ENCODE peak calls at places on chromosomes 5 and 9, in eight cellular contexts. R, C, N, M, J, E, F and A are unnamed samples.

GRCh38 chr5:151600069-151600665 is 9.0 kb upstream of the FAT2 start:
- DNase-seq in R (peak), C (no peak), N (no peak), M (no peak), J (no peak), E (no peak), F (no peak), A (no peak)

GRCh38 chr5:77010281-77010680 is 19.9 kb upstream of the AGGF1 start:
- DNase-seq in R (no peak), C (no peak), N (no peak), M (no peak), J (no peak), E (no peak), F (no peak), A (no peak)

GRCh38 chr9:79694208-79694607 is 122.4 kb downstream of the TLE4 start:
- DNase-seq in R (no peak), C (no peak), N (no peak), M (no peak), J (no peak), E (no peak), F (no peak), A (no peak)

GRCh38 chr9:121886759-121887485 is 206.2 kb downstream of the TTLL11 start:
- DNase-seq in R (no peak), C (no peak), N (no peak), M (peak), J (no peak), E (no peak), F (no peak), A (no peak)

GRCh38 chr5:140608730-140609520 is 24.1 kb downstream of the CD14 start:
- DNase-seq in R (peak), C (no peak), N (no peak), M (no peak), J (peak), E (no peak), F (no peak), A (no peak)

GRCh38 chr9:15401266-15401665 is 21.4 kb upstream of the SNAPC3 start:
- DNase-seq in R (no peak), C (no peak), N (no peak), M (no peak), J (no peak), E (no peak), F (no peak), A (no peak)

GRCh38 chr5:25850581-25850980 is 1187.8 kb downstream of the CDH9 start:
- DNase-seq in R (no peak), C (no peak), N (no peak), M (no peak), J (no peak), E (no peak), F (no peak), A (no peak)

GRCh38 chr9:928363-929042 is 48.0 kb upstream of the DMRT3 start:
- DNase-seq in R (no peak), C (no peak), N (no peak), M (no peak), J (no peak), E (no peak), F (peak), A (no peak)

GRCh38 chr9:12722131-12722530 is 28.9 kb downstream of the TYRP1 start:
- DNase-seq in R (peak), C (no peak), N (no peak), M (peak), J (no peak), E (no peak), F (no peak), A (no peak)

GRCh38 chr5:170297589-170298462 is at the start of gene LCP2:
- DNase-seq in R (no peak), C (peak), N (no peak), M (no peak), J (peak), E (no peak), F (peak), A (no peak)

GRCh38 chr5:77267496-77267895 is 57.0 kb downstream of the PDE8B start:
- DNase-seq in R (no peak), C (no peak), N (no peak), M (no peak), J (no peak), E (no peak), F (no peak), A (no peak)

GRCh38 chr5:82092-82491 is 9.9 kb upstream of the PLEKHG4B start:
- DNase-seq in R (peak), C (no peak), N (no peak), M (peak), J (no peak), E (no peak), F (no peak), A (no peak)

GRCh38 chr9:122138560-122139268 is 20.9 kb downstream of the NDUFA8 start:
- DNase-seq in R (no peak), C (no peak), N (no peak), M (no peak), J (no peak), E (no peak), F (no peak), A (no peak)

GRCh38 chr9:87122947-87123685 is 175.8 kb upstream of the GAS1 start:
- DNase-seq in R (peak), C (no peak), N (no peak), M (peak), J (no peak), E (no peak), F (no peak), A (no peak)

GRCh38 chr9:107312651-107313050 is 29.6 kb downstream of the RAD23B start:
- DNase-seq in R (peak), C (no peak), N (no peak), M (peak), J (no peak), E (no peak), F (no peak), A (no peak)

GRCh38 chr5:43227655-43228054 is 35.6 kb downstream of the NIM1K start:
- DNase-seq in R (peak), C (no peak), N (no peak), M (peak), J (no peak), E (no peak), F (no peak), A (no peak)

GRCh38 chr5:149733129-149733900 is 3.2 kb downstream of the PPARGC1B start:
- DNase-seq in R (no peak), C (no peak), N (no peak), M (no peak), J (peak), E (no peak), F (no peak), A (no peak)

GRCh38 chr9:135990468-135991429 is 29.6 kb upstream of the UBAC1 start:
- DNase-seq in R (peak), C (peak), N (no peak), M (peak), J (no peak), E (no peak), F (peak), A (peak)

GRCh38 chr9:102124465-102124864 is 386.0 kb upstream of the GRIN3A start:
- DNase-seq in R (no peak), C (no peak), N (no peak), M (no peak), J (no peak), E (no peak), F (no peak), A (no peak)

GRCh38 chr9:122225323-122226141 is 3.2 kb downstream of the LHX6 start:
- DNase-seq in R (no peak), C (no peak), N (no peak), M (no peak), J (no peak), E (no peak), F (no peak), A (no peak)

GRCh38 chr5:142845954-142846398 is 75.8 kb downstream of the ARHGAP26 start:
- DNase-seq in R (no peak), C (no peak), N (no peak), M (no peak), J (no peak), E (no peak), F (peak), A (no peak)

GRCh38 chr9:97703437-97704326 is 6.5 kb upstream of the XPA start:
- DNase-seq in R (peak), C (no peak), N (no peak), M (peak), J (peak), E (no peak), F (peak), A (no peak)

GRCh38 chr5:130164966-130165365 is 260.7 kb downstream of the CHSY3 start:
- DNase-seq in R (no peak), C (no peak), N (no peak), M (peak), J (no peak), E (no peak), F (no peak), A (no peak)

GRCh38 chr5:129228577-129228976 is 134.0 kb downstream of the ISOC1 start:
- DNase-seq in R (no peak), C (no peak), N (no peak), M (no peak), J (no peak), E (no peak), F (no peak), A (no peak)

GRCh38 chr5:77066191-77066590 is 20.9 kb downstream of the ZBED3 start:
- DNase-seq in R (no peak), C (no peak), N (no peak), M (no peak), J (no peak), E (no peak), F (no peak), A (no peak)

GRCh38 chr9:135704366-135704947 is 2.5 kb downstream of the KCNT1 start:
- DNase-seq in R (no peak), C (no peak), N (no peak), M (no peak), J (no peak), E (no peak), F (no peak), A (no peak)

GRCh38 chr9:27888661-27889295 is 315.5 kb upstream of the C9orf72 start:
- DNase-seq in R (no peak), C (no peak), N (no peak), M (no peak), J (peak), E (no peak), F (peak), A (no peak)

GRCh38 chr5:68405026-68405684 is 189.6 kb downstream of the PIK3R1 start:
- DNase-seq in R (no peak), C (no peak), N (no peak), M (no peak), J (peak), E (no peak), F (no peak), A (no peak)

GRCh38 chr5:80141147-80141671 is 106.1 kb downstream of the THBS4 start:
- DNase-seq in R (peak), C (no peak), N (no peak), M (peak), J (peak), E (peak), F (no peak), A (no peak)

GRCh38 chr9:117706421-117707150 is 2.4 kb downstream of the TLR4 start:
- DNase-seq in R (peak), C (no peak), N (no peak), M (no peak), J (no peak), E (no peak), F (no peak), A (no peak)

GRCh38 chr5:57850109-57850508 is 367.5 kb upstream of the ACTBL2 start:
- DNase-seq in R (no peak), C (no peak), N (no peak), M (no peak), J (no peak), E (no peak), F (no peak), A (no peak)

GRCh38 chr5:74865293-74865798 is 841 bp downstream of the FAM169A start:
- DNase-seq in R (no peak), C (no peak), N (no peak), M (no peak), J (no peak), E (peak), F (no peak), A (no peak)

GRCh38 chr5:172733179-172733973 is 37.6 kb downstream of the DUSP1 start:
- DNase-seq in R (peak), C (no peak), N (no peak), M (peak), J (peak), E (no peak), F (no peak), A (no peak)

GRCh38 chr5:55848783-55849182 is 2.4 kb upstream of the IL31RA start:
- DNase-seq in R (no peak), C (no peak), N (no peak), M (no peak), J (no peak), E (no peak), F (no peak), A (no peak)

GRCh38 chr5:76270214-76270613 is 132.9 kb upstream of the IQGAP2 start:
- DNase-seq in R (no peak), C (no peak), N (no peak), M (no peak), J (no peak), E (no peak), F (no peak), A (no peak)

GRCh38 chr5:177494356-177495195 is 2.8 kb downstream of the PDLIM7 start:
- DNase-seq in R (peak), C (no peak), N (no peak), M (peak), J (peak), E (no peak), F (no peak), A (no peak)

GRCh38 chr5:143080407-143080806 is 310.2 kb downstream of the ARHGAP26 start:
- DNase-seq in R (no peak), C (no peak), N (no peak), M (no peak), J (no peak), E (no peak), F (no peak), A (no peak)

GRCh38 chr5:65769539-65769938 is 47.5 kb downstream of the NLN start:
- DNase-seq in R (peak), C (no peak), N (no peak), M (peak), J (no peak), E (no peak), F (no peak), A (no peak)

GRCh38 chr5:158938181-158938580 is 161.5 kb downstream of the EBF1 start:
- DNase-seq in R (no peak), C (no peak), N (no peak), M (no peak), J (no peak), E (no peak), F (no peak), A (no peak)

GRCh38 chr5:134224905-134225779 is 731 bp downstream of the PPP2CA start:
- DNase-seq in R (peak), C (peak), N (peak), M (peak), J (peak), E (peak), F (peak), A (peak)